ENCODE peak calls at places on chromosomes 4 and X, in seven cellular contexts. One of them, this sample, is unnamed.

GRCh38 chr4:159070742-159071141 is 32.1 kb upstream of the RAPGEF2 start:
- DNase-seq in AG09319: peak
- DNase-seq in left colon: no peak
- DNase-seq in GM18507: no peak
- DNase-seq in smooth muscle cell of the brain vasculature: peak
- DNase-seq in stimulated activated CD8-positive, alpha-beta memory T cell treated with anti-CD3 and anti-CD28 coated beads, Interleukin-15, amount 100 ng/mL, for 48 hours: no peak
- DNase-seq in hepatocyte: no peak
- DNase-seq in this sample: no peak

GRCh38 chr4:156347412-156348075 is 393.9 kb upstream of the CTSO start:
- DNase-seq in smooth muscle cell of the brain vasculature: no peak
- DNase-seq in stimulated activated CD8-positive, alpha-beta memory T cell treated with anti-CD3 and anti-CD28 coated beads, Interleukin-15, amount 100 ng/mL, for 48 hours: no peak
- DNase-seq in GM18507: no peak
- DNase-seq in left colon: no peak
- DNase-seq in hepatocyte: peak
- DNase-seq in AG09319: no peak
- DNase-seq in this sample: no peak

GRCh38 chrX:118459494-118459893 is 36.1 kb upstream of the DOCK11 start:
- DNase-seq in AG09319: peak
- DNase-seq in left colon: no peak
- DNase-seq in smooth muscle cell of the brain vasculature: peak
- DNase-seq in GM18507: no peak
- DNase-seq in hepatocyte: peak
- DNase-seq in stimulated activated CD8-positive, alpha-beta memory T cell treated with anti-CD3 and anti-CD28 coated beads, Interleukin-15, amount 100 ng/mL, for 48 hours: no peak
- DNase-seq in this sample: no peak

GRCh38 chrX:87900320-87900908 is 382.8 kb downstream of the KLHL4 start:
- DNase-seq in stimulated activated CD8-positive, alpha-beta memory T cell treated with anti-CD3 and anti-CD28 coated beads, Interleukin-15, amount 100 ng/mL, for 48 hours: no peak
- DNase-seq in GM18507: no peak
- DNase-seq in AG09319: no peak
- DNase-seq in hepatocyte: no peak
- DNase-seq in left colon: no peak
- DNase-seq in smooth muscle cell of the brain vasculature: no peak
- DNase-seq in this sample: no peak

GRCh38 chr4:88791274-88791673 is 93.6 kb upstream of the NAP1L5 start:
- DNase-seq in AG09319: no peak
- DNase-seq in GM18507: no peak
- DNase-seq in left colon: no peak
- DNase-seq in hepatocyte: no peak
- DNase-seq in smooth muscle cell of the brain vasculature: no peak
- DNase-seq in stimulated activated CD8-positive, alpha-beta memory T cell treated with anti-CD3 and anti-CD28 coated beads, Interleukin-15, amount 100 ng/mL, for 48 hours: no peak
- DNase-seq in this sample: no peak

GRCh38 chrX:19152762-19153161 is 30.5 kb upstream of the ADGRG2 start:
- DNase-seq in smooth muscle cell of the brain vasculature: no peak
- DNase-seq in left colon: no peak
- DNase-seq in stimulated activated CD8-positive, alpha-beta memory T cell treated with anti-CD3 and anti-CD28 coated beads, Interleukin-15, amount 100 ng/mL, for 48 hours: no peak
- DNase-seq in GM18507: no peak
- DNase-seq in hepatocyte: no peak
- DNase-seq in AG09319: no peak
- DNase-seq in this sample: no peak

GRCh38 chrX:104309169-104309568 is 54.4 kb upstream of the ESX1 start:
- DNase-seq in left colon: no peak
- DNase-seq in stimulated activated CD8-positive, alpha-beta memory T cell treated with anti-CD3 and anti-CD28 coated beads, Interleukin-15, amount 100 ng/mL, for 48 hours: no peak
- DNase-seq in smooth muscle cell of the brain vasculature: no peak
- DNase-seq in GM18507: no peak
- DNase-seq in hepatocyte: no peak
- DNase-seq in AG09319: no peak
- DNase-seq in this sample: no peak

GRCh38 chr4:91527056-91527455 is 776.7 kb upstream of the GRID2 start:
- DNase-seq in hepatocyte: no peak
- DNase-seq in GM18507: no peak
- DNase-seq in AG09319: no peak
- DNase-seq in left colon: no peak
- DNase-seq in stimulated activated CD8-positive, alpha-beta memory T cell treated with anti-CD3 and anti-CD28 coated beads, Interleukin-15, amount 100 ng/mL, for 48 hours: no peak
- DNase-seq in smooth muscle cell of the brain vasculature: no peak
- DNase-seq in this sample: no peak

GRCh38 chr4:110119880-110120279 is 78.5 kb downstream of the ELOVL6 start:
- DNase-seq in AG09319: peak
- DNase-seq in left colon: no peak
- DNase-seq in hepatocyte: no peak
- DNase-seq in stimulated activated CD8-positive, alpha-beta memory T cell treated with anti-CD3 and anti-CD28 coated beads, Interleukin-15, amount 100 ng/mL, for 48 hours: no peak
- DNase-seq in GM18507: no peak
- DNase-seq in smooth muscle cell of the brain vasculature: no peak
- DNase-seq in this sample: no peak

GRCh38 chr4:165872443-165873297 is at the start of gene TLL1:
- DNase-seq in hepatocyte: peak
- DNase-seq in GM18507: no peak
- DNase-seq in AG09319: no peak
- DNase-seq in smooth muscle cell of the brain vasculature: no peak
- DNase-seq in stimulated activated CD8-positive, alpha-beta memory T cell treated with anti-CD3 and anti-CD28 coated beads, Interleukin-15, amount 100 ng/mL, for 48 hours: no peak
- DNase-seq in left colon: no peak
- DNase-seq in this sample: peak

GRCh38 chr4:5955201-5955821 is 62.4 kb upstream of the CRMP1 start:
- DNase-seq in GM18507: no peak
- DNase-seq in AG09319: no peak
- DNase-seq in left colon: no peak
- DNase-seq in stimulated activated CD8-positive, alpha-beta memory T cell treated with anti-CD3 and anti-CD28 coated beads, Interleukin-15, amount 100 ng/mL, for 48 hours: no peak
- DNase-seq in hepatocyte: no peak
- DNase-seq in smooth muscle cell of the brain vasculature: no peak
- DNase-seq in this sample: peak

GRCh38 chr4:77817304-77818076 is 1.7 kb downstream of the CNOT6L start:
- DNase-seq in smooth muscle cell of the brain vasculature: no peak
- DNase-seq in stimulated activated CD8-positive, alpha-beta memory T cell treated with anti-CD3 and anti-CD28 coated beads, Interleukin-15, amount 100 ng/mL, for 48 hours: no peak
- DNase-seq in hepatocyte: peak
- DNase-seq in AG09319: no peak
- DNase-seq in left colon: peak
- DNase-seq in GM18507: no peak
- DNase-seq in this sample: peak

GRCh38 chr4:80072607-80073361 is at the start of gene ANTXR2:
- DNase-seq in stimulated activated CD8-positive, alpha-beta memory T cell treated with anti-CD3 and anti-CD28 coated beads, Interleukin-15, amount 100 ng/mL, for 48 hours: peak
- DNase-seq in smooth muscle cell of the brain vasculature: peak
- DNase-seq in GM18507: peak
- DNase-seq in hepatocyte: peak
- DNase-seq in left colon: peak
- DNase-seq in AG09319: peak
- DNase-seq in this sample: peak

GRCh38 chrX:129360175-129360574 is 163.1 kb downstream of the SMARCA1 start:
- DNase-seq in smooth muscle cell of the brain vasculature: peak
- DNase-seq in AG09319: no peak
- DNase-seq in left colon: peak
- DNase-seq in hepatocyte: peak
- DNase-seq in GM18507: no peak
- DNase-seq in stimulated activated CD8-positive, alpha-beta memory T cell treated with anti-CD3 and anti-CD28 coated beads, Interleukin-15, amount 100 ng/mL, for 48 hours: no peak
- DNase-seq in this sample: no peak

GRCh38 chr4:2607107-2607506 is 70.7 kb downstream of the FAM193A start:
- DNase-seq in stimulated activated CD8-positive, alpha-beta memory T cell treated with anti-CD3 and anti-CD28 coated beads, Interleukin-15, amount 100 ng/mL, for 48 hours: no peak
- DNase-seq in GM18507: no peak
- DNase-seq in smooth muscle cell of the brain vasculature: no peak
- DNase-seq in AG09319: no peak
- DNase-seq in hepatocyte: no peak
- DNase-seq in left colon: no peak
- DNase-seq in this sample: no peak

GRCh38 chrX:119343856-119344255 is 55.3 kb upstream of the SLC25A43 start:
- DNase-seq in hepatocyte: peak
- DNase-seq in left colon: peak
- DNase-seq in AG09319: no peak
- DNase-seq in smooth muscle cell of the brain vasculature: no peak
- DNase-seq in GM18507: no peak
- DNase-seq in stimulated activated CD8-positive, alpha-beta memory T cell treated with anti-CD3 and anti-CD28 coated beads, Interleukin-15, amount 100 ng/mL, for 48 hours: no peak
- DNase-seq in this sample: no peak

GRCh38 chr4:12499693-12500092 is 984.4 kb downstream of the RAB28 start:
- DNase-seq in stimulated activated CD8-positive, alpha-beta memory T cell treated with anti-CD3 and anti-CD28 coated beads, Interleukin-15, amount 100 ng/mL, for 48 hours: no peak
- DNase-seq in hepatocyte: peak
- DNase-seq in left colon: no peak
- DNase-seq in AG09319: no peak
- DNase-seq in GM18507: no peak
- DNase-seq in smooth muscle cell of the brain vasculature: no peak
- DNase-seq in this sample: no peak

GRCh38 chrX:1164322-1165288 is 47.8 kb downstream of the CRLF2 start:
- DNase-seq in AG09319: no peak
- DNase-seq in smooth muscle cell of the brain vasculature: no peak
- DNase-seq in stimulated activated CD8-positive, alpha-beta memory T cell treated with anti-CD3 and anti-CD28 coated beads, Interleukin-15, amount 100 ng/mL, for 48 hours: no peak
- DNase-seq in left colon: peak
- DNase-seq in hepatocyte: peak
- DNase-seq in GM18507: no peak
- DNase-seq in this sample: no peak

GRCh38 chr4:48341776-48342558 is 638 bp downstream of the SLAIN2 start:
- DNase-seq in hepatocyte: peak
- DNase-seq in smooth muscle cell of the brain vasculature: no peak
- DNase-seq in GM18507: peak
- DNase-seq in stimulated activated CD8-positive, alpha-beta memory T cell treated with anti-CD3 and anti-CD28 coated beads, Interleukin-15, amount 100 ng/mL, for 48 hours: peak
- DNase-seq in AG09319: no peak
- DNase-seq in left colon: peak
- DNase-seq in this sample: peak

GRCh38 chr4:8732092-8732491 is 139.5 kb downstream of the CPZ start:
- DNase-seq in stimulated activated CD8-positive, alpha-beta memory T cell treated with anti-CD3 and anti-CD28 coated beads, Interleukin-15, amount 100 ng/mL, for 48 hours: no peak
- DNase-seq in AG09319: no peak
- DNase-seq in hepatocyte: no peak
- DNase-seq in left colon: no peak
- DNase-seq in smooth muscle cell of the brain vasculature: no peak
- DNase-seq in GM18507: no peak
- DNase-seq in this sample: no peak

GRCh38 chrX:133085785-133086184 is 11.1 kb downstream of the USP26 start:
- DNase-seq in smooth muscle cell of the brain vasculature: no peak
- DNase-seq in GM18507: no peak
- DNase-seq in AG09319: no peak
- DNase-seq in left colon: peak
- DNase-seq in hepatocyte: no peak
- DNase-seq in stimulated activated CD8-positive, alpha-beta memory T cell treated with anti-CD3 and anti-CD28 coated beads, Interleukin-15, amount 100 ng/mL, for 48 hours: no peak
- DNase-seq in this sample: no peak

GRCh38 chrX:568341-568740 is 62.2 kb upstream of the SHOX start:
- DNase-seq in smooth muscle cell of the brain vasculature: no peak
- DNase-seq in AG09319: no peak
- DNase-seq in stimulated activated CD8-positive, alpha-beta memory T cell treated with anti-CD3 and anti-CD28 coated beads, Interleukin-15, amount 100 ng/mL, for 48 hours: no peak
- DNase-seq in left colon: no peak
- DNase-seq in hepatocyte: no peak
- DNase-seq in GM18507: no peak
- DNase-seq in this sample: no peak

GRCh38 chr4:23887173-23887572 is 2.7 kb downstream of the PPARGC1A start:
- DNase-seq in stimulated activated CD8-positive, alpha-beta memory T cell treated with anti-CD3 and anti-CD28 coated beads, Interleukin-15, amount 100 ng/mL, for 48 hours: no peak
- DNase-seq in AG09319: no peak
- DNase-seq in left colon: no peak
- DNase-seq in smooth muscle cell of the brain vasculature: no peak
- DNase-seq in GM18507: no peak
- DNase-seq in hepatocyte: no peak
- DNase-seq in this sample: no peak

GRCh38 chr4:72975488-72975784 is 94.1 kb downstream of the COX18 start:
- DNase-seq in stimulated activated CD8-positive, alpha-beta memory T cell treated with anti-CD3 and anti-CD28 coated beads, Interleukin-15, amount 100 ng/mL, for 48 hours: no peak
- DNase-seq in AG09319: no peak
- DNase-seq in hepatocyte: no peak
- DNase-seq in GM18507: no peak
- DNase-seq in smooth muscle cell of the brain vasculature: no peak
- DNase-seq in left colon: no peak
- DNase-seq in this sample: no peak

GRCh38 chrX:10617964-10618342 is 2.4 kb downstream of the MID1 start:
- DNase-seq in left colon: peak
- DNase-seq in stimulated activated CD8-positive, alpha-beta memory T cell treated with anti-CD3 and anti-CD28 coated beads, Interleukin-15, amount 100 ng/mL, for 48 hours: no peak
- DNase-seq in GM18507: no peak
- DNase-seq in AG09319: no peak
- DNase-seq in hepatocyte: no peak
- DNase-seq in smooth muscle cell of the brain vasculature: no peak
- DNase-seq in this sample: no peak

GRCh38 chrX:87160435-87161010 is 357.1 kb upstream of the KLHL4 start:
- DNase-seq in left colon: no peak
- DNase-seq in AG09319: no peak
- DNase-seq in hepatocyte: no peak
- DNase-seq in stimulated activated CD8-positive, alpha-beta memory T cell treated with anti-CD3 and anti-CD28 coated beads, Interleukin-15, amount 100 ng/mL, for 48 hours: no peak
- DNase-seq in GM18507: no peak
- DNase-seq in smooth muscle cell of the brain vasculature: no peak
- DNase-seq in this sample: no peak

GRCh38 chrX:86171366-86171765 is 23.1 kb downstream of the DACH2 start:
- DNase-seq in left colon: no peak
- DNase-seq in stimulated activated CD8-positive, alpha-beta memory T cell treated with anti-CD3 and anti-CD28 coated beads, Interleukin-15, amount 100 ng/mL, for 48 hours: no peak
- DNase-seq in AG09319: no peak
- DNase-seq in GM18507: no peak
- DNase-seq in smooth muscle cell of the brain vasculature: no peak
- DNase-seq in hepatocyte: peak
- DNase-seq in this sample: no peak

GRCh38 chr4:95248713-95249401 is 299.9 kb downstream of the UNC5C start:
- DNase-seq in smooth muscle cell of the brain vasculature: no peak
- DNase-seq in GM18507: no peak
- DNase-seq in AG09319: no peak
- DNase-seq in stimulated activated CD8-positive, alpha-beta memory T cell treated with anti-CD3 and anti-CD28 coated beads, Interleukin-15, amount 100 ng/mL, for 48 hours: no peak
- DNase-seq in left colon: no peak
- DNase-seq in hepatocyte: peak
- DNase-seq in this sample: no peak

GRCh38 chr4:118981171-118981838 is 92.7 kb downstream of the SYNPO2 start:
- DNase-seq in GM18507: no peak
- DNase-seq in smooth muscle cell of the brain vasculature: no peak
- DNase-seq in AG09319: no peak
- DNase-seq in stimulated activated CD8-positive, alpha-beta memory T cell treated with anti-CD3 and anti-CD28 coated beads, Interleukin-15, amount 100 ng/mL, for 48 hours: no peak
- DNase-seq in hepatocyte: no peak
- DNase-seq in left colon: no peak
- DNase-seq in this sample: no peak

GRCh38 chrX:6149231-6149870 is 79.3 kb downstream of the NLGN4X start:
- DNase-seq in GM18507: no peak
- DNase-seq in AG09319: no peak
- DNase-seq in stimulated activated CD8-positive, alpha-beta memory T cell treated with anti-CD3 and anti-CD28 coated beads, Interleukin-15, amount 100 ng/mL, for 48 hours: no peak
- DNase-seq in hepatocyte: no peak
- DNase-seq in left colon: no peak
- DNase-seq in smooth muscle cell of the brain vasculature: no peak
- DNase-seq in this sample: no peak

GRCh38 chrX:107674480-107675364 is 46.4 kb downstream of the PRPS1 start:
- DNase-seq in stimulated activated CD8-positive, alpha-beta memory T cell treated with anti-CD3 and anti-CD28 coated beads, Interleukin-15, amount 100 ng/mL, for 48 hours: peak
- DNase-seq in AG09319: no peak
- DNase-seq in left colon: peak
- DNase-seq in smooth muscle cell of the brain vasculature: no peak
- DNase-seq in GM18507: no peak
- DNase-seq in hepatocyte: peak
- DNase-seq in this sample: no peak

GRCh38 chrX:2691543-2692220 is 587 bp downstream of the CD99 start:
- DNase-seq in GM18507: no peak
- DNase-seq in AG09319: no peak
- DNase-seq in stimulated activated CD8-positive, alpha-beta memory T cell treated with anti-CD3 and anti-CD28 coated beads, Interleukin-15, amount 100 ng/mL, for 48 hours: no peak
- DNase-seq in hepatocyte: peak
- DNase-seq in left colon: peak
- DNase-seq in smooth muscle cell of the brain vasculature: no peak
- DNase-seq in this sample: peak

GRCh38 chr4:122104184-122104583 is 47.9 kb upstream of the BLTP1 start:
- DNase-seq in stimulated activated CD8-positive, alpha-beta memory T cell treated with anti-CD3 and anti-CD28 coated beads, Interleukin-15, amount 100 ng/mL, for 48 hours: no peak
- DNase-seq in AG09319: no peak
- DNase-seq in hepatocyte: no peak
- DNase-seq in left colon: no peak
- DNase-seq in smooth muscle cell of the brain vasculature: no peak
- DNase-seq in GM18507: no peak
- DNase-seq in this sample: no peak

GRCh38 chr4:1987296-1987695 is 21.5 kb downstream of the NELFA start:
- DNase-seq in GM18507: no peak
- DNase-seq in AG09319: no peak
- DNase-seq in left colon: no peak
- DNase-seq in smooth muscle cell of the brain vasculature: no peak
- DNase-seq in stimulated activated CD8-positive, alpha-beta memory T cell treated with anti-CD3 and anti-CD28 coated beads, Interleukin-15, amount 100 ng/mL, for 48 hours: no peak
- DNase-seq in hepatocyte: no peak
- DNase-seq in this sample: no peak

GRCh38 chrX:140507982-140508305 is 3.1 kb upstream of the SOX3 start:
- DNase-seq in hepatocyte: peak
- DNase-seq in AG09319: no peak
- DNase-seq in smooth muscle cell of the brain vasculature: no peak
- DNase-seq in left colon: no peak
- DNase-seq in GM18507: no peak
- DNase-seq in stimulated activated CD8-positive, alpha-beta memory T cell treated with anti-CD3 and anti-CD28 coated beads, Interleukin-15, amount 100 ng/mL, for 48 hours: no peak
- DNase-seq in this sample: peak

GRCh38 chr4:8350326-8350725 is 80.8 kb downstream of the HTRA3 start:
- DNase-seq in AG09319: no peak
- DNase-seq in smooth muscle cell of the brain vasculature: no peak
- DNase-seq in stimulated activated CD8-positive, alpha-beta memory T cell treated with anti-CD3 and anti-CD28 coated beads, Interleukin-15, amount 100 ng/mL, for 48 hours: no peak
- DNase-seq in left colon: no peak
- DNase-seq in hepatocyte: no peak
- DNase-seq in GM18507: no peak
- DNase-seq in this sample: no peak

This sample was measured in pancreas.